ENCODE peak calls at places on chromosomes 12 and 14, in four cellular contexts. O is sigmoid colon, W is A549, J is right lobe of liver. Q is an unnamed sample. For H3K4me1, the result is how much of the 10 kb centered on the place peaks cover.

GRCh38 chr12:91377456-91377855 is 194.8 kb upstream of the DCN start:
- DNase-seq in O (no peak), W (no peak), J (no peak), Q (no peak)

GRCh38 chr14:101501858-101502615 is 59.3 kb upstream of the DIO3 start:
- DNase-seq in O (peak), W (no peak), J (peak), Q (no peak)

GRCh38 chr14:49852351-49853157 is at the start of gene NEMF:
- DNase-seq in O (peak), W (peak), J (peak), Q (peak)

GRCh38 chr12:52189376-52190174 is 2.2 kb downstream of the KRT80 start:
- DNase-seq in O (no peak), W (no peak), J (no peak), Q (no peak)

GRCh38 chr12:106138646-106139421 is at the start of gene NUAK1:
- DNase-seq in O (peak), W (peak), J (peak), Q (peak)

GRCh38 chr12:132217800-132218518 is 73.7 kb downstream of the NOC4L start:
- DNase-seq in O (no peak), W (no peak), J (no peak), Q (no peak)

GRCh38 chr14:65412881-65413738 is 580 bp downstream of the FUT8 start:
- DNase-seq in O (peak), W (peak), J (peak), Q (peak)

GRCh38 chr14:99229654-99230215 is 42.3 kb downstream of the BCL11B start:
- DNase-seq in O (no peak), W (no peak), J (no peak), Q (no peak)

GRCh38 chr12:19419086-19419485 is 20.2 kb upstream of the AEBP2 start:
- DNase-seq in O (no peak), W (no peak), J (peak), Q (no peak)

GRCh38 chr12:128076188-128076587 is 190.8 kb upstream of the TMEM132C start:
- DNase-seq in O (no peak), W (peak), J (no peak), Q (no peak)

GRCh38 chr14:92575773-92576303 is 62.3 kb downstream of the RIN3 start:
- DNase-seq in O (no peak), W (no peak), J (no peak), Q (no peak)

GRCh38 chr12:75720807-75721206 is 209.4 kb upstream of the KRR1 start:
- DNase-seq in O (no peak), W (no peak), J (no peak), Q (no peak)

GRCh38 chr12:57724936-57725740 is 13.4 kb downstream of the AGAP2 start:
- DNase-seq in O (no peak), W (no peak), J (peak), Q (no peak)

GRCh38 chr12:12008232-12008850 is 62.4 kb upstream of the BCL2L14 start:
- DNase-seq in O (no peak), W (no peak), J (no peak), Q (peak)

GRCh38 chr12:109725321-109726105 is 11.9 kb downstream of the FAM222A start:
- DNase-seq in O (peak), W (no peak), J (no peak), Q (no peak)

GRCh38 chr14:71300474-71301359 is 393.5 kb downstream of the PCNX1 start:
- DNase-seq in O (no peak), W (no peak), J (no peak), Q (no peak)

GRCh38 chr12:32136404-32136803 is 29.8 kb downstream of the BICD1 start:
- DNase-seq in O (no peak), W (no peak), J (no peak), Q (no peak)

GRCh38 chr12:66063976-66064375 is 66.6 kb downstream of the LLPH start:
- DNase-seq in O (no peak), W (no peak), J (no peak), Q (no peak)

GRCh38 chr12:127893875-127894635 is 372.9 kb upstream of the TMEM132C start:
- DNase-seq in O (no peak), W (peak), J (no peak), Q (no peak)

GRCh38 chr14:91399868-91400640 is 17.6 kb downstream of the CCDC88C start:
- DNase-seq in O (no peak), W (no peak), J (no peak), Q (peak)

GRCh38 chr12:124450376-124450750 is 117.0 kb downstream of the NCOR2 start:
- DNase-seq in O (no peak), W (no peak), J (no peak), Q (no peak)

GRCh38 chr12:124451637-124452243 is 115.7 kb downstream of the NCOR2 start:
- DNase-seq in O (no peak), W (no peak), J (no peak), Q (no peak)

GRCh38 chr12:124452576-124453391 is 114.6 kb downstream of the NCOR2 start:
- DNase-seq in O (no peak), W (no peak), J (no peak), Q (no peak)

GRCh38 chr12:124449623-124450375 is 117.6 kb downstream of the NCOR2 start:
- DNase-seq in O (no peak), W (no peak), J (no peak), Q (no peak)

DNA sequence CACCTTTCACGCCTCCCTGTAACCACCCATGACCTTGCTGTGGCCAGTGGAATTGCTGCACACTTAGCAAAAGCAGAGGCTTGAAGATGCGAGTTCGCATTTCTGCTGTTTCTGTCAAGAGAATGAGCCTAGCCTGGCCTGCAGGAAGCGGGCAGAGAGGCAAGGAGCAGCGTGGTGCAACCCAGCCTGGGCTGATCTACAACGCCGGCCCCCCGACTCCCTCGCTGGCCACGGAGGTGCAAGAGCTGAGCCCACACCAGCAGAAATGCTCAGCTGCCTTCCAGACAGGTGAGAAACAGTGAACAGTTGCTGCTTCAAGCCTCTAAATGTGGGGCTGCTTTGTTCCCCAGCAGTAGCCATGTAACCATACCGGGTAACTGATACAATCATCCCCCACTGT is 116.4 kb downstream of the NCOR2 start:
- DNase-seq in O (no peak), W (no peak), J (no peak), Q (no peak)
- H3K4me1 ChIP-seq in O (under half), W (under half), J (under half), Q (under half)

GRCh38 chr12:48858043-48858442 is 6.1 kb upstream of the DDX23 start:
- DNase-seq in O (no peak), W (no peak), J (no peak), Q (no peak)
- H3K4me3 ChIP-seq in O (no peak), W (no peak), J (no peak), Q (no peak)

GRCh38 chr14:21455912-21456667 is at the start of gene CHD8:
- DNase-seq in O (peak), W (peak), J (peak), Q (peak)
- TF ChIP-seq POLR2A in O (no peak), W (peak), J (peak), Q (peak)

DNA sequence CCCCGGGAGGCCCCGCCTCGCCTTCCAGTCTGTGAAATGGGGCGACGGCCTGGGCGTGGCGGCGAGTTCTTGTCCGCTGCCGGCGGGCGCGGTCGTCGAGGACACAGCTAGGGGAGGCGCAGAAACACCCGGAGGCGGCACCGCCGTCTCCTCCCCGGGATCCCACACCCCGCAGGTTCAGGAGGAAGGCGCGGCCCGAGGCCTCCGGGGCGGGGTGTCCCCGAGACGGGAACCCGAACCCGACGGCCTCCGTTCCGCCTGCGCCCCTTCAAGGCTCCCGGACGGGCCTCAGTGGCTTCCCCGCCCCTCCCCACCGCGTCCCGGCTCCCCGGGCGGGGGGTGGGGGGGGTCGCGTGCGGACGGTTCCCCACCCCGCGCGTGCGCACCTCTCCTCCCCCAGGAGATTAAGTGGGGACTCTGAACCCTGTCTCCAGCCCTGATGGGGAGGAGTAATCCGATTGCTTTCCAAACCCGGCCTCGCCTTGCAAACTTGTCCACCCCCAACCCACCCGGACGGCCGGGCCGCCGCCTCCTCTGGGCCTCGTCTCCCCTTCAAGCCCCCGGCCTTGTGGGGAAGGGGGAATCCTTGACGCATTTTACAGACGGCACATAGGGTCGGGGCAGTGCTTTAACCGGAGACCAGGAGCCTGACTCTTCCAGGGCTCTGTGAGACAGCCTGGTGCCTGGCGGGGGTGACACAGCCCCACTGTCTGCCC is 35.3 kb upstream of the ANKRD9 start:
- DNase-seq in O (no peak), W (no peak), J (no peak), Q (peak)
- H3K4me1 ChIP-seq in O (under half), W (under half), J (under half), Q (under half)

Q was measured in transverse colon.